ENCODE peak calls at places on chromosome 17, in six cellular contexts. E is upper lobe of right lung; K is tibial nerve; X is transverse colon; J is right atrium auricular region; G is CD8-positive, alpha-beta T cell. B is an unnamed sample. For H3K4me1, the result is how much of the 10 kb centered on the place peaks cover.

GRCh38 chr17:47203984-47204721 is 5.0 kb upstream of the MYL4 start:
- DNase-seq in E (no peak), K (no peak), X (no peak), J (no peak), G (peak), B (no peak)

GRCh38 chr17:39867084-39867890 is 715 bp upstream of the ZPBP2 start:
- DNase-seq in E (no peak), K (no peak), X (peak), J (no peak), G (peak), B (peak)

GRCh38 chr17:610285-610684 is 104.4 kb downstream of the VPS53 start:
- DNase-seq in E (no peak), K (no peak), X (no peak), J (no peak), G (no peak), B (no peak)

GRCh38 chr17:83202002-83203000 is 122.9 kb downstream of the METRNL start:
- DNase-seq in E (peak), K (peak), X (peak), J (no peak), G (no peak), B (no peak)

GRCh38 chr17:74770498-74771318 is 5.4 kb downstream of the NAT9 start:
- DNase-seq in E (peak), K (peak), X (peak), J (peak), G (peak), B (peak)

GRCh38 chr17:8470447-8471047 is 34.9 kb downstream of the NDEL1 start:
- DNase-seq in E (no peak), K (no peak), X (no peak), J (no peak), G (no peak), B (no peak)

GRCh38 chr17:47323382-47324223 is at the start of gene EFCAB13:
- DNase-seq in E (peak), K (peak), X (peak), J (peak), G (peak), B (peak)

GRCh38 chr17:10739341-10739905 is 9.6 kb upstream of the TMEM220 start:
- DNase-seq in E (no peak), K (no peak), X (no peak), J (peak), G (no peak), B (no peak)

GRCh38 chr17:8964801-8965393 is 610 bp downstream of the PIK3R5 start:
- DNase-seq in E (peak), K (no peak), X (no peak), J (no peak), G (no peak), B (peak)

DNA sequence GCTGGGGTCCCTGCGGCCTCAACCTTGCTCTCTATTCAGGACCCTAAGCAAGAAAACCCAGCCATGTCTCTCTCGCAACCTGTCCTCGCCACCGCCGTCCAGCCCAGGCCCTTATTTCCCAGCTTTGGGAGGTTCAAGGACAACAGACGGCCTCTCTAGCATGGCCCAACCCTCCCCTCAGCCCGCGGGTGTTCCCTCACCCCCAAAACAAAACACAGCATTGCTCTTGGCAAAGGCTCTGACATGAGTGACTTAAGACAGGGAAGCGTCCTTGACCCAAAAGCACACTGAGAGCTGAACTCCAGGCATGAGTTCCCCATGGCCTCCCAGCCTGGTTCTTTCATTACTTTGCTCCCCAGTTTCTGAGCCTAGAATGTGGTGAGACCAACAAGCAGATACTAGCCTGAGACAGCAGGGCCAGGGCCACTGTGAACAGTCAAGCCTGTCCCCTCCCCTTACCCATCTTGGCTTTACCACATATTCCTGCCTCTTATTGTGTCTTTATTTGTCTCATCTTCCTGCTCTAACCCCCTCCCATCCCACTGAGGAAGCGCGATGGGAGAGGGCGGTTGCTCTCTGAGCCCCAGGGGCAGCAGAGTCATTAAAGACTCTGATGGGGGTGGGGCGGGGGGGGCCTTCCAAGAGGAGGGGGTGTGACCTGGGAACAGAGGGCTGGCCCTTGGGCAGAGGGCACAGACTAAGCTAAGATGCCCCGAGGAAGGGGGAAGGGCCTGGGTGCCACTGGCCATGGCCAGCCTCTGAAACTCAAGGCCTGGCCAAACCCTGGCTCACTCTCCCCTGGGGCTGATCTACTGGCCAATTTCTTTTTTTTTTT is 11.8 kb downstream of the SREBF1 start:
- DNase-seq in E (no peak), K (no peak), X (no peak), J (no peak), G (no peak), B (no peak)
- H3K4me1 ChIP-seq in E (half or more), K (half or more), X (under half), J (half or more), G (half or more), B (under half)

DNA sequence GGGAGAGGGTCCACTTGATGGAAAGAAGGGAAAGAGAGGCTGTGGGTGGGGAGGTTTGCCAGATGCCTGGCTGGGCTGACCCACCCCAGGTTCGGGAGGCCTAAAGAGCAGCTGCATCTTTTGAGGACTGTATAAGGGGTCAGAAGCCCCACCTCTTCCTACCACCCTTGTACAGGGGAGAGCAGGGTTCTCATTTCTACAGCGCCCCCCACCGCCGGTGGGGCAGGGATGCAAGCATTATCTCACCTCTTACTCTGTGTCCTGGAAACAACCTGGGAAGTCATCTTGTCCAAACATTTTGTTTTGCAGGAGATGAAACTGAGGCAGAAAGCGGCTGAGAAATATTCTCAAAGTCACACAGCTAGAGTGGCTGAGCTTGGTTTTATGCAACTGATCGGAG is 22.5 kb upstream of the CCDC182 start:
- DNase-seq in E (no peak), K (no peak), X (no peak), J (no peak), G (no peak), B (no peak)
- H3K27ac ChIP-seq in E (no peak), K (no peak), X (no peak), J (no peak), G (no peak), B (no peak)

DNA sequence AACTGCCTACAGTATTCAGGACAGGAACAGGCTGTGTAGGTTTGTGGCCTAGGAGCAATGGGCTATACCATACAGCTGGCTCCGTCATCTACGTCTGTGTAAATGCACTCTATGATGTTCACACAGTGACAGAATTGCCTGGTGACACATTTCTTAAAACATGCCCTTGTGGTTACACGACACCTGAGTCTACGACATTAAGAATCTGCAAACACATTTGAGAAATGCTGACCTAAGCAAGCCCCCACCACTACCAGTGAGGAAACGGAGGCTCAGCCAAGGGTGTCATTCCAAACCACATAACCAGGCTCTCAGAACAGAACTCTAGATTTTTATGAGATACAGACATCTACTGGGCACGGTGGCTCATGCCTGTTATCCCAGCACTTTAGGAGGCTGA is 23.5 kb downstream of the USP36 start:
- DNase-seq in E (no peak), K (no peak), X (no peak), J (no peak), G (peak), B (peak)
- H3K4me1 ChIP-seq in E (under half), K (under half), X (under half), J (under half), G (under half), B (under half)

DNA sequence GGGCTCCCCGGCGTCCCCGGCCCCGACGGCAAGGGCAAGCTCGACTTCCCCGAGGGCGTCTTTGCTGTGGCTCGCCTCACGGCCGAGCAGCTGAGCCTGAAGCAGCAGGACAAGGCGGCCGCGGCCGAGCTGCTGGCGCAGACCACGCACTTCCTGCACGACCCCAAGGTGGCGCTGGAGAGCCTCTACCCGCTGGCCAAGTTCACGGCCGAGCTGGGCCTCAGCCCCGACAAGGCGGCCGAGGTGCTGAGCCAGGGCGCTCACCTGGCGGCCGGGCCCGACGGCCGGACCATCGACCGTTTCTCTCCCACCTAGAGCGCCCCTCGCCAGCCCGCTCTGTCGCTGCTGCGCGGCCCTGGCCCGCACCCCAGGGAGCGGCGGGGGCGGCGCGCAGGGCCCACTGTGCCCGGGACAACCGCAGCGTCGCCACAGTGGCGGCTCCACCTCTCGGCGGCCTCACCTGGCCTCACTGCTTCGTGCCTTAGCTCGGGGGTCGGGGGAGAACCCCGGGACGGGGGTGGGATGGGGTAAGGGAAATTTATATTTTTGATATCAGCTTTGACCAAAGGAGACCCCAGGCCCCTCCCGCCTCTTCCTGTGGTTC is 3.7 kb downstream of the HIC1 start:
- DNase-seq in E (peak), K (peak), X (peak), J (no peak), G (peak), B (peak)
- H3K27ac ChIP-seq in E (peak), K (peak), X (peak), J (peak), G (no peak), B (no peak)

GRCh38 chr17:17937958-17938357 is 34.2 kb downstream of the TOM1L2 start:
- DNase-seq in E (no peak), K (no peak), X (no peak), J (no peak), G (no peak), B (no peak)

GRCh38 chr17:17938388-17939107 is 33.7 kb downstream of the TOM1L2 start:
- DNase-seq in E (no peak), K (no peak), X (peak), J (no peak), G (no peak), B (no peak)

GRCh38 chr17:17934796-17935195 is 37.4 kb downstream of the TOM1L2 start:
- DNase-seq in E (no peak), K (no peak), X (no peak), J (no peak), G (no peak), B (no peak)

GRCh38 chr17:17935321-17936271 is 36.6 kb downstream of the TOM1L2 start:
- DNase-seq in E (no peak), K (peak), X (peak), J (peak), G (no peak), B (no peak)

DNA sequence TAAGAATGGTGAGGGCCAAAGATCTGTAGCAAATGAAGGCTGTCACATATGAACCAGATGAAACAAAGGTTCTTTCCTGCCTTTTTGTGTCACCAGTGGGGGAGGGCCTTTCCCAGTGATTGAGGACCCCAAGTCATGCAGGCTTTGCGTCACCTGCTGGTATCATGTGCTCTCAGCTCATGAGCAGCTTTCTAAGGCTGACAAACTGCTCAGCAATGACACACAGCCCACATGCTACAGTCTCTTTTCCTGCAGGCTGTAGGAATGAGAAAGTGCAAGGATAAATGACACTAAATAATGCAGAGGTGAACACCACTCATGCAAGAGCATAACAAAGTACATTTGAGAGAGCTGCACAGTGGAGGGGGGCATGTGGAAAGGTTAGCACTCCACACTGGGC is 34.8 kb downstream of the TOM1L2 start:
- DNase-seq in E (no peak), K (no peak), X (no peak), J (no peak), G (no peak), B (no peak)
- H3K4me1 ChIP-seq in E (half or more), K (half or more), X (under half), J (half or more), G (under half), B (under half)

GRCh38 chr17:37188157-37188556 is 187.6 kb upstream of the C17orf78 start:
- DNase-seq in E (no peak), K (no peak), X (no peak), J (no peak), G (no peak), B (no peak)

GRCh38 chr17:37187262-37187661 is 188.5 kb upstream of the C17orf78 start:
- DNase-seq in E (no peak), K (no peak), X (no peak), J (no peak), G (no peak), B (no peak)

GRCh38 chr17:37190493-37190892 is 185.3 kb upstream of the C17orf78 start:
- DNase-seq in E (no peak), K (no peak), X (no peak), J (no peak), G (no peak), B (no peak)

GRCh38 chr17:37194208-37194607 is 181.6 kb upstream of the C17orf78 start:
- DNase-seq in E (no peak), K (no peak), X (no peak), J (no peak), G (no peak), B (no peak)

DNA sequence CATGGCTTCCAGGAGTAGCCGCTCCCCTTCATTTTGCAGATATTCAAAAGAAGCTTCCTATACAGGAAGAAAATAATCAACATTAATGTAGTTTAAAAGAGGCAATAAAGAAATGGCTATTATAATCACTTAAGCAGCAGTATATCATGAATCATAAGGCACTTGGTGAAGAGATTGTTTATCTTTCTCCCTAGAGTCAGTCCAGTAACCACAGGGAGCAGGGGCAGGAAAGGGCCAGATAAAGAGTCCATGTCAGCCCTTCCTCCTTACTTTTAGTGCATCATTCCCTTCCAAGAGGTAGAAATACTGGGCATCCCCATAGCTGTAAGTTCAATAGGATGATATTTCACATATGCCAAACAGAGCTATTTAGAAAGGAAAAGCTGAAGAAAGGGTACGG is 184.6 kb upstream of the C17orf78 start:
- DNase-seq in E (no peak), K (no peak), X (no peak), J (no peak), G (no peak), B (no peak)
- H3K27ac ChIP-seq in E (no peak), K (no peak), X (no peak), J (no peak), G (no peak), B (no peak)

B was measured in naive thymus-derived CD4-positive, alpha-beta T cell.